ENCODE peak calls at places on chromosome 6, in eight cellular contexts. Q is NCI-H2029, S is progenitor cell of endocrine pancreas, Y is body of pancreas, M is choroid plexus epithelial cell, N is amniotic stem cell, E is GM23338, P is erythroblast. C is an unnamed sample.
A peak's percentile ranks its signal among the peaks of the same experiment; 100 is the strongest.

GRCh38 chr6:41548098-41548840 is 2.1 kb downstream of the FOXP4 start:
- DNase-seq in N (no peak), P (no peak), Y (peak; percentile 51), S (no peak), Q (no peak), E (peak; percentile 48), M (no peak), C (no peak)

GRCh38 chr6:136030131-136030530 is 178.6 kb downstream of the PDE7B start:
- DNase-seq in Q (no peak), P (no peak), N (no peak), S (no peak), Y (no peak), M (no peak), E (no peak), C (no peak)

GRCh38 chr6:20540683-20541082 is 6.4 kb downstream of the CDKAL1 start:
- DNase-seq in M (peak; percentile 81), E (no peak), P (no peak), N (no peak), S (no peak), Y (no peak), Q (peak; percentile 72), C (no peak)

GRCh38 chr6:45369870-45370269 is 7.9 kb downstream of the SUPT3H start:
- DNase-seq in E (no peak), M (no peak), P (no peak), N (no peak), S (no peak), Y (no peak), Q (no peak), C (no peak)

GRCh38 chr6:107209406-107209939 is 94.2 kb upstream of the BEND3 start:
- DNase-seq in S (no peak), N (no peak), Q (no peak), Y (no peak), P (no peak), M (no peak), E (no peak), C (no peak)

GRCh38 chr6:100924574-100924973 is 43.4 kb upstream of the ASCC3 start:
- DNase-seq in S (no peak), Y (no peak), P (no peak), E (no peak), Q (no peak), N (no peak), M (no peak), C (no peak)

GRCh38 chr6:122770835-122771601 is 8.5 kb upstream of the FABP7 start:
- DNase-seq in Q (no peak), M (no peak), N (no peak), S (no peak), P (no peak), E (peak; percentile 58), Y (peak; percentile 28), C (no peak)

GRCh38 chr6:47047479-47048411 is 5.6 kb upstream of the ADGRF1 start:
- DNase-seq in Y (peak; percentile 61), M (peak; percentile 91), S (peak; percentile 28), P (peak; percentile 69), E (peak; percentile 92), Q (peak; percentile 62), N (peak; percentile 32), C (peak; percentile 66)

GRCh38 chr6:170152989-170153388 is 137.9 kb downstream of the DLL1 start:
- DNase-seq in Y (peak; percentile 90), E (peak; percentile 65), S (no peak), Q (peak; percentile 89), N (no peak), P (peak; percentile 6), M (peak; percentile 63), C (peak; percentile 27)

GRCh38 chr6:41055149-41055548 is 2.1 kb downstream of the APOBEC2 start:
- DNase-seq in S (no peak), P (no peak), Y (peak; percentile 10), E (no peak), Q (no peak), M (no peak), N (no peak), C (no peak)

GRCh38 chr6:110958332-110959192 is at the start of gene GTF3C6:
- DNase-seq in P (peak; percentile 95), M (peak; percentile 96), N (peak; percentile 81), S (peak; percentile 71), Y (peak; percentile 92), Q (peak; percentile 86), E (peak; percentile 97), C (peak; percentile 95)

GRCh38 chr6:150749091-150749670 is 116.3 kb upstream of the MTHFD1L start:
- DNase-seq in Q (no peak), P (no peak), S (no peak), M (no peak), N (no peak), E (no peak), Y (no peak), C (no peak)

GRCh38 chr6:31353508-31353907 is 3.5 kb downstream of the HLA-B start:
- DNase-seq in N (no peak), Q (no peak), Y (no peak), S (no peak), P (no peak), E (no peak), M (no peak), C (no peak)

GRCh38 chr6:113318553-113318952 is 538.6 kb upstream of the MARCKS start:
- DNase-seq in N (no peak), E (no peak), M (peak; percentile 3), P (no peak), S (no peak), Q (no peak), Y (no peak), C (no peak)

GRCh38 chr6:136289327-136289578 is 393 bp downstream of the BCLAF1 start:
- DNase-seq in N (peak; percentile 85), S (peak; percentile 86), M (peak; percentile 93), E (peak; percentile 95), P (peak; percentile 98), Q (peak; percentile 73), Y (peak; percentile 90), C (peak; percentile 93)

GRCh38 chr6:52253494-52253893 is 9.2 kb upstream of the IL17F start:
- DNase-seq in N (no peak), E (no peak), M (no peak), Y (no peak), Q (no peak), P (no peak), S (no peak), C (no peak)

GRCh38 chr6:10627800-10628199 is 66.6 kb downstream of the C6orf52 start:
- DNase-seq in N (no peak), Y (no peak), M (no peak), P (no peak), E (no peak), S (no peak), Q (no peak), C (no peak)

GRCh38 chr6:134111062-134111677 is 58.7 kb upstream of the SLC2A12 start:
- DNase-seq in M (peak; percentile 74), N (peak; percentile 52), S (no peak), E (peak; percentile 88), Q (no peak), P (peak; percentile 87), Y (peak; percentile 32), C (peak; percentile 72)

GRCh38 chr6:579339-579738 is 77.6 kb downstream of the HUS1B start:
- DNase-seq in Y (no peak), P (no peak), N (no peak), E (no peak), Q (no peak), S (no peak), M (peak; percentile 74), C (no peak)

GRCh38 chr6:44342489-44342888 is at the start of gene SPATS1:
- DNase-seq in S (peak; percentile 16), E (peak; percentile 85), N (no peak), M (peak; percentile 2), P (no peak), Q (no peak), Y (peak; percentile 22), C (no peak)

GRCh38 chr6:44512868-44513641 is 125.5 kb downstream of the CDC5L start:
- DNase-seq in Y (no peak), S (no peak), E (no peak), N (no peak), M (no peak), Q (no peak), P (no peak), C (no peak)

GRCh38 chr6:166781331-166781730 is 154.3 kb upstream of the RPS6KA2 start:
- DNase-seq in S (no peak), Q (no peak), P (no peak), Y (no peak), M (no peak), N (no peak), E (no peak), C (no peak)

GRCh38 chr6:89895273-89895874 is 1.1 kb downstream of the GJA10 start:
- DNase-seq in Y (no peak), Q (no peak), N (peak; percentile 21), E (peak; percentile 84), M (peak; percentile 81), P (no peak), S (peak; percentile 67), C (peak; percentile 69)

GRCh38 chr6:5837323-5837722 is 169.4 kb downstream of the NRN1 start:
- DNase-seq in S (no peak), Y (no peak), E (no peak), M (no peak), Q (no peak), N (no peak), P (no peak), C (no peak)

GRCh38 chr6:157033428-157034140 is 256.4 kb downstream of the ARID1B start:
- DNase-seq in E (no peak), Q (no peak), M (peak; percentile 23), Y (no peak), P (peak; percentile 50), N (no peak), S (no peak), C (peak; percentile 26)

GRCh38 chr6:912871-913663 is 220.1 kb upstream of the EXOC2 start:
- DNase-seq in Q (peak; percentile 25), Y (peak; percentile 74), P (no peak), E (peak; percentile 78), N (peak; percentile 27), S (no peak), M (peak; percentile 82), C (no peak)

GRCh38 chr6:105069821-105070445 is 109.9 kb downstream of the POPDC3 start:
- DNase-seq in S (no peak), E (no peak), Q (no peak), Y (no peak), P (no peak), M (no peak), N (no peak), C (no peak)

GRCh38 chr6:143328885-143329284 is 121.6 kb downstream of the ADAT2 start:
- DNase-seq in S (no peak), N (no peak), P (no peak), E (no peak), Y (no peak), M (peak; percentile 6), Q (no peak), C (no peak)

GRCh38 chr6:17013701-17014100 is 88.1 kb upstream of the STMND1 start:
- DNase-seq in M (peak; percentile 85), E (no peak), Q (no peak), Y (no peak), N (peak; percentile 67), S (no peak), P (no peak), C (peak; percentile 16)

GRCh38 chr6:37635319-37635718 is 62.4 kb downstream of the MDGA1 start:
- DNase-seq in M (no peak), Q (no peak), P (no peak), E (no peak), N (no peak), S (no peak), Y (no peak), C (no peak)

GRCh38 chr6:170403451-170403850 is 96.9 kb downstream of the FAM120B start:
- DNase-seq in Q (no peak), P (no peak), Y (no peak), N (no peak), M (peak; percentile 57), S (no peak), E (peak; percentile 76), C (no peak)

GRCh38 chr6:109450801-109451200 is 4.8 kb downstream of the MICAL1 start:
- DNase-seq in Q (no peak), N (no peak), S (no peak), M (no peak), Y (no peak), P (peak; percentile 28), E (no peak), C (no peak)

GRCh38 chr6:101516553-101516952 is 123.0 kb downstream of the GRIK2 start:
- DNase-seq in S (no peak), E (no peak), Q (no peak), M (no peak), P (no peak), Y (no peak), N (no peak), C (no peak)

GRCh38 chr6:50822078-50822476 is 3.4 kb downstream of the TFAP2B start:
- DNase-seq in P (no peak), N (no peak), Q (no peak), S (no peak), E (no peak), Y (no peak), M (no peak), C (no peak)